ENCODE peak calls at places on chromosomes 3 and 15, in seven cellular contexts. F, W, I, V, U, Q and Z are unnamed samples.

GRCh38 chr3:16606398-16606797 is 1.2 kb upstream of the DAZL start:
- DNase-seq in F (peak), W (no peak), I (no peak), V (no peak), U (no peak), Q (no peak), Z (no peak)

GRCh38 chr15:69400850-69401249 is 13.3 kb upstream of the KIF23 start:
- DNase-seq in F (no peak), W (no peak), I (no peak), V (no peak), U (no peak), Q (no peak), Z (no peak)

GRCh38 chr3:9914559-9915251 is 2.2 kb upstream of the IL17RC start:
- DNase-seq in F (no peak), W (no peak), I (no peak), V (no peak), U (no peak), Q (no peak), Z (no peak)

GRCh38 chr3:107674371-107674770 is 151.6 kb downstream of the BBX start:
- DNase-seq in F (no peak), W (no peak), I (no peak), V (no peak), U (no peak), Q (no peak), Z (no peak)

GRCh38 chr3:184015381-184016019 is 2.2 kb downstream of the ABCC5 start:
- DNase-seq in F (no peak), W (no peak), I (no peak), V (no peak), U (no peak), Q (no peak), Z (no peak)

GRCh38 chr3:1499694-1500093 is 406.9 kb downstream of the CNTN6 start:
- DNase-seq in F (no peak), W (no peak), I (no peak), V (no peak), U (no peak), Q (no peak), Z (no peak)

GRCh38 chr15:36784717-36785116 is 205.3 kb downstream of the CDIN1 start:
- DNase-seq in F (no peak), W (no peak), I (no peak), V (no peak), U (no peak), Q (no peak), Z (no peak)

GRCh38 chr3:121529308-121529707 is 16.5 kb downstream of the POLQ start:
- DNase-seq in F (peak), W (no peak), I (no peak), V (peak), U (no peak), Q (no peak), Z (no peak)

GRCh38 chr3:71444028-71444860 is 139.3 kb downstream of the FOXP1 start:
- DNase-seq in F (peak), W (peak), I (no peak), V (peak), U (peak), Q (peak), Z (no peak)

GRCh38 chr3:65473746-65474145 is 565.0 kb downstream of the MAGI1 start:
- DNase-seq in F (peak), W (no peak), I (no peak), V (no peak), U (peak), Q (no peak), Z (no peak)